ENCODE peak calls at places on chromosome 1, in nine cellular contexts. One of them, this sample, is unnamed.

GRCh38 chr1:177945943-177946650 is 23.8 kb downstream of the SEC16B start:
- DNase-seq in cardiac muscle cell: peak; percentile 68
- DNase-seq in H1: peak; percentile 46
- DNase-seq in heart left ventricle: no peak
- DNase-seq in lower lobe of right lung: no peak
- DNase-seq in fibroblast of lung: peak; percentile 42
- DNase-seq in adrenal gland: peak; percentile 65
- DNase-seq in right atrium auricular region: no peak
- DNase-seq in heart right ventricle: peak; percentile 34
- DNase-seq in this sample: no peak

GRCh38 chr1:231039161-231040018 is 664 bp downstream of the FAM89A start:
- DNase-seq in cardiac muscle cell: peak; percentile 69
- DNase-seq in H1: no peak
- DNase-seq in heart left ventricle: peak; percentile 13
- DNase-seq in lower lobe of right lung: peak; percentile 67
- DNase-seq in fibroblast of lung: peak; percentile 40
- DNase-seq in adrenal gland: peak; percentile 52
- DNase-seq in right atrium auricular region: no peak
- DNase-seq in heart right ventricle: peak; percentile 11
- DNase-seq in this sample: no peak

GRCh38 chr1:37926061-37926924 is 20.6 kb downstream of the INPP5B start:
- DNase-seq in cardiac muscle cell: no peak
- DNase-seq in H1: no peak
- DNase-seq in heart left ventricle: no peak
- DNase-seq in lower lobe of right lung: no peak
- DNase-seq in fibroblast of lung: no peak
- DNase-seq in adrenal gland: no peak
- DNase-seq in right atrium auricular region: no peak
- DNase-seq in heart right ventricle: no peak
- DNase-seq in this sample: no peak

GRCh38 chr1:9293512-9294439 is 1.1 kb downstream of the SPSB1 start:
- DNase-seq in cardiac muscle cell: no peak
- DNase-seq in H1: no peak
- DNase-seq in heart left ventricle: no peak
- DNase-seq in lower lobe of right lung: no peak
- DNase-seq in fibroblast of lung: peak; percentile 67
- DNase-seq in adrenal gland: no peak
- DNase-seq in right atrium auricular region: no peak
- DNase-seq in heart right ventricle: no peak
- DNase-seq in this sample: no peak

GRCh38 chr1:110477041-110477440 is 26.1 kb downstream of the PROK1 start:
- DNase-seq in cardiac muscle cell: peak; percentile 23
- DNase-seq in H1: no peak
- DNase-seq in heart left ventricle: no peak
- DNase-seq in lower lobe of right lung: no peak
- DNase-seq in fibroblast of lung: peak; percentile 79
- DNase-seq in adrenal gland: peak; percentile 47
- DNase-seq in right atrium auricular region: no peak
- DNase-seq in heart right ventricle: no peak
- DNase-seq in this sample: no peak

GRCh38 chr1:66380452-66381212 is 153.3 kb upstream of the SGIP1 start:
- DNase-seq in cardiac muscle cell: no peak
- DNase-seq in H1: no peak
- DNase-seq in heart left ventricle: no peak
- DNase-seq in lower lobe of right lung: no peak
- DNase-seq in fibroblast of lung: no peak
- DNase-seq in adrenal gland: no peak
- DNase-seq in right atrium auricular region: no peak
- DNase-seq in heart right ventricle: no peak
- DNase-seq in this sample: no peak

GRCh38 chr1:232767381-232768074 is 37.7 kb upstream of the MAP10 start:
- DNase-seq in cardiac muscle cell: no peak
- DNase-seq in H1: no peak
- DNase-seq in heart left ventricle: no peak
- DNase-seq in lower lobe of right lung: peak; percentile 49
- DNase-seq in fibroblast of lung: peak; percentile 90
- DNase-seq in adrenal gland: peak; percentile 78
- DNase-seq in right atrium auricular region: peak; percentile 79
- DNase-seq in heart right ventricle: no peak
- DNase-seq in this sample: no peak

GRCh38 chr1:197391303-197392226 is 123.5 kb downstream of the CRB1 start:
- DNase-seq in cardiac muscle cell: no peak
- DNase-seq in H1: no peak
- DNase-seq in heart left ventricle: no peak
- DNase-seq in lower lobe of right lung: no peak
- DNase-seq in fibroblast of lung: peak; percentile 35
- DNase-seq in adrenal gland: no peak
- DNase-seq in right atrium auricular region: no peak
- DNase-seq in heart right ventricle: no peak
- DNase-seq in this sample: no peak

GRCh38 chr1:237873487-237873927 is 17.2 kb downstream of the ZP4 start:
- DNase-seq in cardiac muscle cell: no peak
- DNase-seq in H1: peak; percentile 47
- DNase-seq in heart left ventricle: no peak
- DNase-seq in lower lobe of right lung: no peak
- DNase-seq in fibroblast of lung: peak; percentile 97
- DNase-seq in adrenal gland: peak; percentile 61
- DNase-seq in right atrium auricular region: no peak
- DNase-seq in heart right ventricle: no peak
- DNase-seq in this sample: no peak

GRCh38 chr1:210653771-210654170 is 325.1 kb downstream of the HHAT start:
- DNase-seq in cardiac muscle cell: no peak
- DNase-seq in H1: no peak
- DNase-seq in heart left ventricle: no peak
- DNase-seq in lower lobe of right lung: no peak
- DNase-seq in fibroblast of lung: peak; percentile 14
- DNase-seq in adrenal gland: no peak
- DNase-seq in right atrium auricular region: no peak
- DNase-seq in heart right ventricle: no peak
- DNase-seq in this sample: peak; percentile 95

GRCh38 chr1:202351725-202352124 is 3.2 kb downstream of the PPP1R12B start:
- DNase-seq in cardiac muscle cell: peak; percentile 33
- DNase-seq in H1: no peak
- DNase-seq in heart left ventricle: no peak
- DNase-seq in lower lobe of right lung: no peak
- DNase-seq in fibroblast of lung: peak; percentile 49
- DNase-seq in adrenal gland: no peak
- DNase-seq in right atrium auricular region: no peak
- DNase-seq in heart right ventricle: no peak
- DNase-seq in this sample: no peak

GRCh38 chr1:206001476-206001888 is 1.7 kb downstream of the RAB7B start:
- DNase-seq in cardiac muscle cell: no peak
- DNase-seq in H1: no peak
- DNase-seq in heart left ventricle: no peak
- DNase-seq in lower lobe of right lung: no peak
- DNase-seq in fibroblast of lung: peak; percentile 99
- DNase-seq in adrenal gland: peak; percentile 62
- DNase-seq in right atrium auricular region: peak; percentile 75
- DNase-seq in heart right ventricle: no peak
- DNase-seq in this sample: no peak

GRCh38 chr1:156746716-156747631 is 4.5 kb downstream of the HDGF start:
- DNase-seq in cardiac muscle cell: peak; percentile 87
- DNase-seq in H1: no peak
- DNase-seq in heart left ventricle: peak; percentile 96
- DNase-seq in lower lobe of right lung: peak; percentile 94
- DNase-seq in fibroblast of lung: peak; percentile 89
- DNase-seq in adrenal gland: peak; percentile 97
- DNase-seq in right atrium auricular region: peak; percentile 97
- DNase-seq in heart right ventricle: peak; percentile 97
- DNase-seq in this sample: peak; percentile 99

GRCh38 chr1:7539772-7540175 is 231.3 kb upstream of the VAMP3 start:
- DNase-seq in cardiac muscle cell: peak; percentile 65
- DNase-seq in H1: peak; percentile 79
- DNase-seq in heart left ventricle: no peak
- DNase-seq in lower lobe of right lung: peak; percentile 63
- DNase-seq in fibroblast of lung: peak; percentile 63
- DNase-seq in adrenal gland: peak; percentile 74
- DNase-seq in right atrium auricular region: no peak
- DNase-seq in heart right ventricle: no peak
- DNase-seq in this sample: no peak

GRCh38 chr1:119485246-119485645 is 21.8 kb upstream of the HSD3B1 start:
- DNase-seq in cardiac muscle cell: no peak
- DNase-seq in H1: no peak
- DNase-seq in heart left ventricle: no peak
- DNase-seq in lower lobe of right lung: no peak
- DNase-seq in fibroblast of lung: no peak
- DNase-seq in adrenal gland: no peak
- DNase-seq in right atrium auricular region: no peak
- DNase-seq in heart right ventricle: no peak
- DNase-seq in this sample: peak; percentile 74

GRCh38 chr1:245614476-245614875 is 459.7 kb downstream of the KIF26B start:
- DNase-seq in cardiac muscle cell: no peak
- DNase-seq in H1: no peak
- DNase-seq in heart left ventricle: peak; percentile 21
- DNase-seq in lower lobe of right lung: no peak
- DNase-seq in fibroblast of lung: no peak
- DNase-seq in adrenal gland: no peak
- DNase-seq in right atrium auricular region: no peak
- DNase-seq in heart right ventricle: no peak
- DNase-seq in this sample: no peak

GRCh38 chr1:29256979-29257804 is 20.9 kb downstream of the PTPRU start:
- DNase-seq in cardiac muscle cell: peak; percentile 27
- DNase-seq in H1: no peak
- DNase-seq in heart left ventricle: no peak
- DNase-seq in lower lobe of right lung: no peak
- DNase-seq in fibroblast of lung: peak; percentile 67
- DNase-seq in adrenal gland: peak; percentile 40
- DNase-seq in right atrium auricular region: no peak
- DNase-seq in heart right ventricle: no peak
- DNase-seq in this sample: no peak

GRCh38 chr1:17661546-17662157 is 93.5 kb upstream of the ACTL8 start:
- DNase-seq in cardiac muscle cell: peak; percentile 73
- DNase-seq in H1: peak; percentile 10
- DNase-seq in heart left ventricle: peak; percentile 41
- DNase-seq in lower lobe of right lung: peak; percentile 65
- DNase-seq in fibroblast of lung: peak; percentile 30
- DNase-seq in adrenal gland: peak; percentile 74
- DNase-seq in right atrium auricular region: no peak
- DNase-seq in heart right ventricle: peak; percentile 47
- DNase-seq in this sample: no peak

GRCh38 chr1:211518330-211519289 is 26.6 kb upstream of the RD3 start:
- DNase-seq in cardiac muscle cell: no peak
- DNase-seq in H1: no peak
- DNase-seq in heart left ventricle: no peak
- DNase-seq in lower lobe of right lung: no peak
- DNase-seq in fibroblast of lung: no peak
- DNase-seq in adrenal gland: no peak
- DNase-seq in right atrium auricular region: no peak
- DNase-seq in heart right ventricle: no peak
- DNase-seq in this sample: no peak

GRCh38 chr1:222167896-222168295 is 380.0 kb downstream of the HHIPL2 start:
- DNase-seq in cardiac muscle cell: no peak
- DNase-seq in H1: no peak
- DNase-seq in heart left ventricle: no peak
- DNase-seq in lower lobe of right lung: no peak
- DNase-seq in fibroblast of lung: peak; percentile 14
- DNase-seq in adrenal gland: no peak
- DNase-seq in right atrium auricular region: no peak
- DNase-seq in heart right ventricle: no peak
- DNase-seq in this sample: no peak

GRCh38 chr1:182635871-182636270 is 31.7 kb upstream of the RGS16 start:
- DNase-seq in cardiac muscle cell: no peak
- DNase-seq in H1: no peak
- DNase-seq in heart left ventricle: no peak
- DNase-seq in lower lobe of right lung: no peak
- DNase-seq in fibroblast of lung: no peak
- DNase-seq in adrenal gland: no peak
- DNase-seq in right atrium auricular region: no peak
- DNase-seq in heart right ventricle: no peak
- DNase-seq in this sample: no peak

GRCh38 chr1:239361403-239361802 is 25.0 kb upstream of the CHRM3 start:
- DNase-seq in cardiac muscle cell: no peak
- DNase-seq in H1: no peak
- DNase-seq in heart left ventricle: no peak
- DNase-seq in lower lobe of right lung: no peak
- DNase-seq in fibroblast of lung: peak; percentile 98
- DNase-seq in adrenal gland: no peak
- DNase-seq in right atrium auricular region: no peak
- DNase-seq in heart right ventricle: no peak
- DNase-seq in this sample: no peak

GRCh38 chr1:39752703-39753102 is 14.0 kb downstream of the PPIE start:
- DNase-seq in cardiac muscle cell: no peak
- DNase-seq in H1: no peak
- DNase-seq in heart left ventricle: no peak
- DNase-seq in lower lobe of right lung: no peak
- DNase-seq in fibroblast of lung: no peak
- DNase-seq in adrenal gland: no peak
- DNase-seq in right atrium auricular region: no peak
- DNase-seq in heart right ventricle: no peak
- DNase-seq in this sample: no peak
- H3K36me3 ChIP-seq in cardiac muscle cell: peaks cover 54% of the 10 kb centered on the region
- H3K36me3 ChIP-seq in H1: peaks cover 15% of the 10 kb centered on the region
- H3K36me3 ChIP-seq in heart left ventricle: peaks cover 99% of the 10 kb centered on the region
- H3K36me3 ChIP-seq in lower lobe of right lung: peaks cover 100% of the 10 kb centered on the region
- H3K36me3 ChIP-seq in fibroblast of lung: peaks cover 24% of the 10 kb centered on the region
- H3K36me3 ChIP-seq in adrenal gland: no peaks in the 10 kb centered on the region
- H3K36me3 ChIP-seq in right atrium auricular region: peaks cover 89% of the 10 kb centered on the region
- H3K36me3 ChIP-seq in heart right ventricle: peaks cover 99% of the 10 kb centered on the region
- H3K36me3 ChIP-seq in this sample: peaks cover 98% of the 10 kb centered on the region

GRCh38 chr1:44031051-44031899 is at the start of gene SLC6A9:
- DNase-seq in cardiac muscle cell: peak; percentile 72
- DNase-seq in H1: peak; percentile 47
- DNase-seq in heart left ventricle: peak; percentile 53
- DNase-seq in lower lobe of right lung: peak; percentile 70
- DNase-seq in fibroblast of lung: peak; percentile 81
- DNase-seq in adrenal gland: peak; percentile 77
- DNase-seq in right atrium auricular region: no peak
- DNase-seq in heart right ventricle: peak; percentile 58
- DNase-seq in this sample: no peak
- TF ChIP-seq CTCF in cardiac muscle cell: no peak
- TF ChIP-seq CTCF in H1: no peak
- TF ChIP-seq CTCF in heart left ventricle: no peak
- TF ChIP-seq CTCF in lower lobe of right lung: no peak
- TF ChIP-seq CTCF in fibroblast of lung: no peak
- TF ChIP-seq CTCF in adrenal gland: no peak
- TF ChIP-seq CTCF in right atrium auricular region: no peak
- TF ChIP-seq CTCF in heart right ventricle: no peak
- TF ChIP-seq CTCF in this sample: no peak

GRCh38 chr1:36204347-36204909 is 19.8 kb upstream of the THRAP3 start:
- DNase-seq in cardiac muscle cell: no peak
- DNase-seq in H1: no peak
- DNase-seq in heart left ventricle: peak; percentile 45
- DNase-seq in lower lobe of right lung: no peak
- DNase-seq in fibroblast of lung: no peak
- DNase-seq in adrenal gland: peak; percentile 77
- DNase-seq in right atrium auricular region: peak; percentile 68
- DNase-seq in heart right ventricle: peak; percentile 51
- DNase-seq in this sample: no peak
- H3K4me1 ChIP-seq in cardiac muscle cell: peaks cover 13% of the 10 kb centered on the region
- H3K4me1 ChIP-seq in H1: no peaks in the 10 kb centered on the region
- H3K4me1 ChIP-seq in heart left ventricle: peaks cover 30% of the 10 kb centered on the region
- H3K4me1 ChIP-seq in lower lobe of right lung: peaks cover 22% of the 10 kb centered on the region
- H3K4me1 ChIP-seq in fibroblast of lung: peaks cover 6% of the 10 kb centered on the region
- H3K4me1 ChIP-seq in adrenal gland: peaks cover 18% of the 10 kb centered on the region
- H3K4me1 ChIP-seq in right atrium auricular region: peaks cover 71% of the 10 kb centered on the region
- H3K4me1 ChIP-seq in heart right ventricle: peaks cover 14% of the 10 kb centered on the region
- H3K4me1 ChIP-seq in this sample: peaks cover 54% of the 10 kb centered on the region

DNA sequence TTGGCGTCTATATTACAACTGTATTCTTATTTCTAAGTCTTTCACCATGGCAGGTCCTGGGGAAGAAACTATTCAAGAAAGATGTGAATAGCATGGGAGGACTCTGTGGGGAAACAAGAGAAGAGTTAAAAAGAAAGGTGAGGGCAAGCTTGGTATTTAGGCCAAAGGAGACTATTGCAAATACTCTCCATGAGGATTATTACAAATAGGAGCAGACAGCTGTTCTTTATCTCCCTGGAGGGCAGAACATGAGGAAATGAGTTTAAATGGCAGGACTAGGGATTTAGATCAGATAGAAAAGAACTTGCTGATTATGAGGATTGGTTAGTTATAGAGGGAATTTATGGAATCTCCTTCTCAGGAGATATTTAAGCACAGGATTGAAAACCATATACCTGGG is 186.8 kb downstream of the CDC7 start:
- DNase-seq in cardiac muscle cell: no peak
- DNase-seq in H1: no peak
- DNase-seq in heart left ventricle: no peak
- DNase-seq in lower lobe of right lung: no peak
- DNase-seq in fibroblast of lung: no peak
- DNase-seq in adrenal gland: no peak
- DNase-seq in right atrium auricular region: no peak
- DNase-seq in heart right ventricle: no peak
- DNase-seq in this sample: peak; percentile 8
- H3K36me3 ChIP-seq in cardiac muscle cell: no peaks in the 10 kb centered on the region
- H3K36me3 ChIP-seq in H1: no peaks in the 10 kb centered on the region
- H3K36me3 ChIP-seq in heart left ventricle: no peaks in the 10 kb centered on the region
- H3K36me3 ChIP-seq in lower lobe of right lung: peaks cover 8% of the 10 kb centered on the region
- H3K36me3 ChIP-seq in fibroblast of lung: peaks cover 8% of the 10 kb centered on the region
- H3K36me3 ChIP-seq in adrenal gland: no peaks in the 10 kb centered on the region
- H3K36me3 ChIP-seq in right atrium auricular region: peaks cover 37% of the 10 kb centered on the region
- H3K36me3 ChIP-seq in heart right ventricle: peaks cover 7% of the 10 kb centered on the region
- H3K36me3 ChIP-seq in this sample: peaks cover 54% of the 10 kb centered on the region